ENCODE peak calls at places on chromosome 17, in six cellular contexts. X is sigmoid colon, L is left ventricle myocardium inferior, R is stomach, I is heart right ventricle, F is body of pancreas. U is an unnamed sample.
A peak's percentile ranks its signal among the peaks of the same experiment; 100 is the strongest.

GRCh38 chr17:31472137-31472536 is 80.7 kb downstream of the RAB11FIP4 start:
- DNase-seq in I (no peak), F (no peak), X (no peak), R (no peak), L (no peak), U (no peak)

GRCh38 chr17:72365857-72366415 is 245.1 kb downstream of the SOX9 start:
- DNase-seq in X (no peak), I (no peak), R (no peak), F (no peak), L (no peak), U (no peak)

GRCh38 chr17:68057531-68057952 is 22.0 kb downstream of the KPNA2 start:
- DNase-seq in F (peak; percentile 17), L (no peak), I (no peak), R (peak; percentile 31), X (no peak), U (no peak)

GRCh38 chr17:78202666-78203065 is 11.4 kb upstream of the BIRC5 start:
- DNase-seq in X (no peak), L (no peak), F (no peak), I (no peak), R (no peak), U (no peak)

GRCh38 chr17:77373298-77374169 is 232.8 kb downstream of the SEC14L1 start:
- DNase-seq in I (peak; percentile 69), R (peak; percentile 44), L (peak; percentile 50), F (peak; percentile 21), X (peak; percentile 77), U (no peak)

GRCh38 chr17:1730345-1731193 is 6.1 kb downstream of the WDR81 start:
- DNase-seq in L (peak; percentile 88), X (peak; percentile 95), R (peak; percentile 61), I (peak; percentile 88), F (peak; percentile 49), U (no peak)

GRCh38 chr17:7803981-7804380 is 30.0 kb upstream of the KDM6B start:
- DNase-seq in L (no peak), R (peak; percentile 38), X (no peak), F (peak; percentile 25), I (no peak), U (no peak)

GRCh38 chr17:29178750-29179231 is 1.4 kb downstream of the MYO18A start:
- DNase-seq in I (no peak), R (peak; percentile 68), X (no peak), L (no peak), F (no peak), U (no peak)

GRCh38 chr17:43769426-43769825 is 9.4 kb downstream of the DUSP3 start:
- DNase-seq in R (no peak), F (no peak), L (no peak), X (no peak), I (no peak), U (no peak)

GRCh38 chr17:80834896-80835281 is 156.8 kb upstream of the CHMP6 start:
- DNase-seq in X (no peak), L (no peak), R (no peak), F (no peak), I (no peak), U (no peak)
- H3K4me3 ChIP-seq in X (no peak overlapping the region), L (no peak overlapping the region), R (no peak overlapping the region), F (no peak overlapping the region), I (no peak overlapping the region), U (no peak overlapping the region)

DNA sequence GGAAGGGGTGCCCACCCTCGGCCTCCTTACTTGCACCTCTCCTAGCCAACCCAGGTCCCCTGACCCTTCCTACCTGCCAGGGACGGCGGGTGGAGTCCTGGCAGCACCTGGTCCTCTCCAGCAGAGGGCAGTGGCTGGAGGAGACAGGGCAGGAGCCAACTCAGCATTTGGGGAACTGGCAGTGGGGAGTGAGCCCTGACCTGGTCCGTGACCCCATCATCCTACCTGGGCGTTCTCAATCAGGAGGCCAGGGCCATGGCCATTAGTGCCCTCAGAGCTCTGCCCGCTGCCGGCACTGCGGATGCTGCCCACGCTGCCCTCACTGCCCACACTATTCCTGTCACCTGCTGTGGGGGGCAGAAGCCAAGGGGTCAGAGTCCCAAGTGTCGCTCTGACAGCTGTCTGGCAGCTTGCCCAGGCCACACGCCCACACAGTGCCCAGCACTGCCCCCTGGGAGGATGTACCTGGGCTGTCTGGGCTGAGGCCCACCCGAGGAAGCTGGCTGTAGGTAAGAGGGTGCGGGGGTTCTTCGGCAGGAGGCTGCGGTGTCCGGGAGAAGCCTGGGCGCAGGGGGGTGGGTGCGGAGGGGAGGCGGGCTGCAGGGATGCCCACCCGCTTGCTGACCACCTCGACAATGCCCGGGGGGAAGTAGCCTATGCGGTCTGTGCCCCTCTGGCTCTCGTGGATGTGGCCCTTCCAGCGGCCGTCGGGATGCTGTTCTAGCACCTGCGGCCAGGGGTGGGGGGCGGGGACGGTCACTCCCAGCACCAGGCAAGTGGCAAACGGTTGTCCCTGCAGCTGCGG is 10.8 kb downstream of the CASKIN2 start:
- DNase-seq in R (peak; percentile 66), X (no peak), L (no peak), F (peak; percentile 58), I (peak; percentile 37), U (no peak)
- H3K4me1 ChIP-seq in R (peaks cover 28% of the 10 kb centered on the region), X (peaks cover 37% of the 10 kb centered on the region), L (peaks cover 68% of the 10 kb centered on the region), F (peaks cover 2% of the 10 kb centered on the region), I (peaks cover 43% of the 10 kb centered on the region), U (peaks cover 27% of the 10 kb centered on the region)

DNA sequence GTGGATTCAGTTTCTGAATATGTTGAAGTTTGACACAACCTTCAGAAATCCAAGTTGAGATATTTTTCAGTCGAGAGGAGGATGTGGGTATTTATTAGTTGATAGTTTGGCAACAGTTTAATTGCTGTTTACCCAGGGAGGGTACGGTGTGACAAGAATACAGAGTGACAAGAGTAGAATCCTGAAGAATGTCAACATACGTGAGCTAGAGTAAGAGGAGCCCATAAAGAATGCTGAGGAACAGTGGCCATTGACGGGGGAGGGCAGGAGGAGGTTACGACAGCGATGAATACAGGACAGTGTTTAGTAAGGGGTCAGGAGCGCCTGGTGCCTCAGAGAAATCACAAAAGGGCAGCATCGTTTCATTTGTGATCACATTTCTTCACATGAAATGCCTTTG is 76.5 kb downstream of the AATF start:
- DNase-seq in F (no peak), I (no peak), X (no peak), R (no peak), L (no peak), U (no peak)
- TF ChIP-seq CTCF in F (no peak), I (no peak), X (no peak), R (no peak), L (no peak), U (no peak)

DNA sequence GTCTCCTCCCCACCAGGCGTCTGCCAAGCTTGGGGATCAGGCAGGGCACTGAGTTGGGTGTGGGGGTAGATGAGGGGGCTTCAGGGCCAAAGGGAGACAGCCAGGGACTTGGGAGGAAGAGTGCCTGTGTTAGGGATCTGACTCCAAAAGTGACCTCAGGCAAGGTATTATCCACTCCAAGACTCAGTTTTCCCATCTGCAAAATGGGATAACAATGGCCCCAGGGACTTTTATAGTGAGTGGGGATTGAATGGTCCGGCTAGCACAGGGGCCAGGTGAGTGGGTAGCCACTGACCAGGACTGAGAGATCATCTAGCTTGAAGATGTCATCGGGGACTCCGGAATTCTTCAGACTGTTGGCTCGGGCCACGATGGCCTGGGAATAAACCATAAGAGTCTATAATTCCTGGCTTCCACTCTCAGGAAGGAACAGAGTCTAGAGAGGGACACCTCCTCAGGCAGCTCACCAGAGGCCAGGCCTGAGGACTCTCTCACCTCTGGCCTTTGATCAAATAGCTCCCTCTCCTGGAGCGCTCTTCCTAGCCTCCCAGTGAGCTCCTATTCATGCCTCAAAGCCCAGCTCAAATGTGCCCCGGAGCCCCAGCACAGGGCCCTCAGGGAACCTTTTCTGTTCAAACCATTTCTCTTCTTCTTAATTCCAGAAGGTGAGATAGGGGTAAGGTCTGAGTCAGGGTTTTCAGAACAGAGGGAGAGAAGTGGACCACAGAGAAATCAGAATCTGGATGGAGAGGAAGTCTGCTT is 3.5 kb downstream of the FLII start:
- DNase-seq in R (no peak), L (no peak), I (no peak), F (no peak), X (no peak), U (no peak)
- H3K4me3 ChIP-seq in R (no peak overlapping the region), L (no peak overlapping the region), I (no peak overlapping the region), F (no peak overlapping the region), X (no peak overlapping the region), U (no peak overlapping the region)

DNA sequence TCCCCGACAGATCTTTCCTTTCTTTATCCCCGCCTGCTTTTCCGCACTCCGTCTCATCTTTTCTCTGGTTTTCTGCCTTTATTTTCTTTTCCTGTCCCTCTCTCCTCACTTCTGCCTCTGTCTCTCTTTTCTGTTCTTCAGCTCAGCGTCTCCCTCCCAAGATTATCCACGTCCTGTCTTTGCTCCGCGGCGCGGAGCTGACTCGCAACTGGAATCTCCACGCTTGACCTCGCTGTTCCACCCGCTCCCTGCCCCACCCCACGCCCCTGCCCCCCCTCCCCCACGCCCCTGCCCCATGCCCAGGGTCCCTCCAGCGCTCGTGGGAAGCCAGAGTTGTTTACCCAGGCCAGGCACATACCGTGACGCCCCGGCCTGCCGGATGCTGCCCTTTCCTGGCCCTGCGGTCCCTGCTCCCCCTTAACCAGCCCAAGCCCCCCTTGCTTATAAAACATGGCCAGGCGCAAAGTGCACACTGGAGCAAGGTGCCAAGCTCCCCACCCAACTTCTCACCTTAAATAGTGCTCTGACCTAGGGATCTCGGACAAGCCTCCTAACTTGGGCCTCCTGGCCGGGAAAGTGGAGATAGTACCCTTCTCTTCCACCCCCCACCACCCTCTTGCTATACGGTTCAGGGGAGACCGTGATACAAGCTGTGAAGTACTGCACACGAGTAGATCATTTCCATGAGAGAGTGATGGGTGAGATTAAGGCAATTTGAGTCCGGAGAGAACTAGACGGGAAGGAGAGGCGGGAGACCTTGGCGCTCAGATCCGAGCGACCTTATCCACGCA is 4.7 kb upstream of the LHX1 start:
- DNase-seq in X (no peak), I (no peak), R (no peak), L (no peak), F (no peak), U (no peak)
- H3K4me1 ChIP-seq in X (peaks cover 63% of the 10 kb centered on the region), I (peaks cover 66% of the 10 kb centered on the region), R (peaks cover 69% of the 10 kb centered on the region), L (peaks cover 66% of the 10 kb centered on the region), F (peaks cover 62% of the 10 kb centered on the region), U (peaks cover 59% of the 10 kb centered on the region)

GRCh38 chr17:64938925-64939474 is 19.7 kb upstream of the LRRC37A3 start:
- DNase-seq in X (no peak), R (peak; percentile 64), I (peak; percentile 48), F (peak; percentile 38), L (peak; percentile 39), U (no peak)
- TF ChIP-seq CTCF in X (peak; percentile 41), R (no peak), I (peak; percentile 57), F (peak; percentile 10), L (peak; percentile 61), U (peak; percentile 16)

DNA sequence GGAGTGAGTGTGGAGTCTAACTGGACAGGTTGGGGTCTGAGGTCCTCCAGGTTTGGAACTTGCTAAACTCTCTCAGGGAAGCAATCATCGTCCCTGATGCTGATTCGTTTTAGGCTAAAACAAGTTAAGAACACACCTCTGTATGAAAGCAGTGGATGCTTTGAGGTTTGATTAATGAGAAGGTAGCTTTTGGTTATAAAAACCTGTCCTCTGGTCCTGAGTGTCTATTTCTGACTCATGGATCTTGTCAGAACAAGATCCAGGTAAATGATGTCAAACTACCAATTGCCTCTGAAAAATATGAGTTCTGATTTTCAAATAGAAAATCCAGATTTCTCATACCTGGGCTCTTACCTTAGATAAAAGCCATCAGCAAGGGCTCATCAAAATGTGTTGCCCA is 23.0 kb downstream of the KRT23 start:
- DNase-seq in R (no peak), L (no peak), X (no peak), F (no peak), I (no peak), U (no peak)
- H3K4me3 ChIP-seq in R (no peak overlapping the region), L (no peak overlapping the region), X (no peak overlapping the region), F (no peak overlapping the region), I (no peak overlapping the region), U (no peak overlapping the region)

U was measured in vagina.